ENCODE peak calls at places on chromosomes 11 and 22, in six cellular contexts. X, E, F, U, P and D are unnamed samples.

GRCh38 chr22:36327922-36328551 is 59.7 kb downstream of the MYH9 start:
- DNase-seq in X (no peak), E (peak; percentile 50), F (peak; percentile 71), U (no peak), P (no peak), D (no peak)

GRCh38 chr11:67631427-67631826 is 1.7 kb upstream of the NUDT8 start:
- DNase-seq in X (peak; percentile 10), E (no peak), F (no peak), U (no peak), P (no peak), D (no peak)

GRCh38 chr11:59668188-59668949 is 468 bp downstream of the PATL1 start:
- DNase-seq in X (peak; percentile 81), E (peak; percentile 46), F (peak; percentile 50), U (peak; percentile 22), P (no peak), D (peak; percentile 49)

GRCh38 chr11:131684111-131685060 is 314.0 kb downstream of the NTM start:
- DNase-seq in X (no peak), E (no peak), F (no peak), U (no peak), P (no peak), D (no peak)

GRCh38 chr22:50444663-50445062 is 30.2 kb downstream of the SBF1 start:
- DNase-seq in X (no peak), E (peak; percentile 74), F (peak; percentile 79), U (no peak), P (peak; percentile 44), D (peak; percentile 37)

GRCh38 chr11:97361812-97362378 is 972.1 kb downstream of the JRKL start:
- DNase-seq in X (no peak), E (no peak), F (peak; percentile 25), U (no peak), P (no peak), D (peak; percentile 74)

GRCh38 chr11:61752117-61752924 is at the start of gene MYRF:
- DNase-seq in X (peak; percentile 68), E (no peak), F (peak; percentile 42), U (no peak), P (no peak), D (no peak)

GRCh38 chr22:27875951-27876350 is 43.1 kb downstream of the PITPNB start:
- DNase-seq in X (no peak), E (no peak), F (no peak), U (no peak), P (no peak), D (no peak)

GRCh38 chr11:44002191-44003093 is 45.3 kb upstream of the ACCSL start:
- DNase-seq in X (no peak), E (no peak), F (no peak), U (no peak), P (no peak), D (no peak)

GRCh38 chr11:123166095-123166559 is 28.9 kb downstream of the CLMP start:
- DNase-seq in X (peak; percentile 80), E (peak; percentile 63), F (peak; percentile 87), U (no peak), P (no peak), D (peak; percentile 67)

GRCh38 chr11:123159146-123159857 is 35.7 kb downstream of the CLMP start:
- DNase-seq in X (no peak), E (no peak), F (peak; percentile 34), U (no peak), P (no peak), D (peak; percentile 84)

GRCh38 chr11:123164732-123165450 is 30.2 kb downstream of the CLMP start:
- DNase-seq in X (no peak), E (no peak), F (no peak), U (no peak), P (no peak), D (no peak)

GRCh38 chr11:123161386-123161785 is 33.7 kb downstream of the CLMP start:
- DNase-seq in X (no peak), E (peak; percentile 64), F (peak; percentile 51), U (no peak), P (no peak), D (peak; percentile 59)

DNA sequence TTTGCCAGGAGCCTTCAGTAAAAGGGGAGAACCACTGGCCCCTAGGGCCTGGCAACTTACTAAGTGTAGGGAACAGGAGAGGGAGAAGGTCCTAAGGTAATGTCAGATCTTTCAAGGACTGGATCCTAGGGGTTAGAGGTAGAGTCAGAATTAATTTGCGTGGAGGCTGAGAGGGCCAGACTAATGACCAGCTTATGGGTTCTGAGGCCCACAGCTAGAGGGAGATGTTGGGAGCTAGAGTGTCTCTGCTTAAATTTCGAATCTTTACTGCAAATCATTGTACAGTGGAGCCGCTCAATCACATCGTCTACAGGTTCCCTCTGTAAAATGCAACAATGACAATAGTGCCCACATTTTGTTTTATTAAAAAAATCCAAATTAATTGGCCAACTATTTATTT is 31.4 kb downstream of the CLMP start:
- DNase-seq in X (no peak), E (no peak), F (no peak), U (no peak), P (no peak), D (no peak)
- TF ChIP-seq CTCF in X (no peak), E (peak; percentile 12), F (peak; percentile 31), U (no peak), P (peak; percentile 32), D (no peak)

GRCh38 chr22:43273902-43274484 is 69.2 kb downstream of the SCUBE1 start:
- DNase-seq in X (peak; percentile 70), E (peak; percentile 58), F (peak; percentile 67), U (no peak), P (no peak), D (peak; percentile 77)
- TF ChIP-seq CTCF in X (peak; percentile 61), E (peak; percentile 85), F (peak; percentile 65), U (peak; percentile 45), P (peak; percentile 76), D (peak; percentile 82)

GRCh38 chr11:1548221-1549070 is 23.6 kb downstream of the DUSP8 start:
- DNase-seq in X (peak; percentile 73), E (peak; percentile 40), F (peak; percentile 60), U (no peak), P (no peak), D (peak; percentile 66)

GRCh38 chr11:1547467-1548098 is 24.5 kb downstream of the DUSP8 start:
- DNase-seq in X (no peak), E (no peak), F (no peak), U (no peak), P (no peak), D (no peak)

GRCh38 chr11:1546077-1546535 is 26.0 kb downstream of the DUSP8 start:
- DNase-seq in X (peak; percentile 76), E (no peak), F (no peak), U (no peak), P (no peak), D (no peak)

GRCh38 chr11:1546536-1547466 is 25.3 kb downstream of the DUSP8 start:
- DNase-seq in X (peak; percentile 73), E (no peak), F (peak; percentile 25), U (no peak), P (no peak), D (peak; percentile 42)

DNA sequence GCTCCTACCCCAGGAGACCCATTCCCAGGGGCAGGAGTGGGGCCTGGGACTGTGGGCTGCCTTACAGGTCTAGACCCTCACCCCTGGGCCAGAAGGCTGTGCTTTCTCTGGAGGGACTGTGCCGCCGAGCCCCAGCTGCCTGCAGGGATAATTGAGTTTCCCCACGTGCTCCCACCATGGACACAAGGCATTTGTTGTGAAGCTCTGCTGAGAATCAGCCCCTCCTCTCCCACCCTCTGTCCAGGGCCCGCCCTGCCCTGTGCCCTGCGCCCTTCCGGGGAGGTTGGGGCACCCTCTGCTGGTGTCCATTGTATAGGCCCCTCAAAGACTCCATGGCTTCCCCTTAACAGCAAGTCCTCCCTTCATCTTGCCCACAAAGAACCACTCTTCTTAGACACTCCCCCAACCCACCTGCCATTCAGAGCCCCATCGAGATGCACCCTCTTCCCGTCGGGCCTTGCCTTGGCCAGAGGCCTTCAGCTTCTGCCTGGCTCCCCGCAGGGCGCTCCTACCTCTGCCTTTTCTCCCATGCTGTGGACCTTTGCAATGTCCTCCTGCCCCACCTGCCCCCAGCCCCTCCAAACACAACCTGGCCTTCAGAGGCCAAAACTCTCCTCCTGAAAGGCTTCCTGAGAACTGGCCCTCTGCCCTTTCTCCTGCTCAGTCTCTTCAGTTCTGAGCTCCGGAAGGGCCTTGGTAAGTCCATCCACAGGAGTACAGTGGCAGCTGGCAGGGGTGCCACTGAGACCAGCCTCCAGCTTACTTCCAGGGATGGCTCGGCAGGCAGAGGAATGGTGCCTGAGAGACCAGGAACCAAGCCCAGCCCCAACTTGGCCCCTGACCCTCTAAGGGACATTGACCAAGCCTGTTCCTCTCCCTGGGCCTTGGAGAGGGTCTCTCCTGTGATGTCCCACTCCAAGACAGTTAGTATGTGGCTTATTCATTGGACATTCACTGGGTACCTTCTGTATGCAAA is 22.4 kb downstream of the DUSP8 start:
- DNase-seq in X (no peak), E (no peak), F (no peak), U (no peak), P (no peak), D (no peak)
- TF ChIP-seq CTCF in X (no peak), E (no peak), F (no peak), U (no peak), P (no peak), D (no peak)

DNA sequence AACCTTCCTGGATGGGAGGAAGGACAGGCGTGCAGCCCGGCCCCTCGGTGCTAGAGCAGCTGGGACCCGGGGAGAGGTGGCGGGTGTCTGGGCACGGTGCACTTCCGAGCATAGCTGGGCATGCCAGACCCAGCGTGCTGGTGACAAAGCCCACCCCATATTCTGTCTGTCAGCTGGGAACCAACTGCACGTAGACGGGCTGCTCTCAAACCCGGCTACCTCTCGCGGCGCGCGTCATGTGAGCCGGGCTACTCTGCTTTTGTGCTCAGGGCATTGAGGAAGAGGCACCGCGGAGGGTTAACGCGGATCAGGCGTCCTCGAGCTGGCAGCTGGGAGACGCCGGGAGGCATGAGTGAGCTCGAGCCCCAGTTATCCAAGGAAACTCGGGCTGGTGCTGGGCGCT is 425.8 kb downstream of the SHANK2 start:
- DNase-seq in X (peak; percentile 59), E (no peak), F (peak; percentile 17), U (no peak), P (no peak), D (no peak)
- TF ChIP-seq CTCF in X (no peak), E (no peak), F (no peak), U (no peak), P (no peak), D (no peak)

GRCh38 chr11:116733386-116733755 is 39.4 kb downstream of the BUD13 start:
- DNase-seq in X (no peak), E (no peak), F (no peak), U (no peak), P (no peak), D (no peak)

GRCh38 chr11:116731821-116732739 is 40.7 kb downstream of the BUD13 start:
- DNase-seq in X (peak; percentile 62), E (no peak), F (no peak), U (no peak), P (no peak), D (no peak)

GRCh38 chr11:116731097-116731761 is 41.6 kb downstream of the BUD13 start:
- DNase-seq in X (peak; percentile 61), E (peak; percentile 13), F (peak; percentile 28), U (no peak), P (no peak), D (no peak)

GRCh38 chr11:116733959-116734517 is 38.7 kb downstream of the BUD13 start:
- DNase-seq in X (no peak), E (no peak), F (no peak), U (no peak), P (no peak), D (no peak)

DNA sequence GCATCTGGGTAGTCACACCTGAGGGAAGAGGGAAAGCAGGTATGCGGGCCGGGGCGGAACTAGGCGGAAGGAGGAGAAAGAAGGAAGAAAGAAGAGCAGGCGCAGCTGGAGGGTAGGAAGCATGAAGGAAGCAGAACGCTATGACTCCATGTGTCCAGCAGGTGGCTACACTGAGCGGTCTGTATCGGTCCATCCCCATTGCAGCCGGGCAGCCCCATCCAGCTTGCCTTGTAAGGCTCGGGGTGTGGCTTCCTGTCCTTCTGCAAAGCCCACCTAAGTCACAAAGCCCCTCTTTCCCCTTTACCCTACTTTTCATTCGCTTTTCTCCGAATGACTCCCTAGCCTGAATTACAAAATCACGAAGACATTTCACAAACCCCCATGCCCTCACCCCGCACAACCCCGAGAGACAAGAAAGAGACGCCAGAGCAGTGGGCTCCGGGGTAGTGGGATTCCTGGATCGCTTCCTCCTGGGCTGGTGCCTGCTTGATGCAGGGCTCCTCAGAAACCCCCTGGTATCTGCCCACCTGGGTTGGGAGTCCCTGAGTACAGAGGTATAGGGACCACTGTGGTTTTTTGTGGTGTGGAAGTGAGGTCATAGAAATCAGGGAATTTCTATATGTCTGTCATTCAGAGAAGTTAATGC is 39.9 kb downstream of the BUD13 start:
- DNase-seq in X (peak; percentile 85), E (peak; percentile 62), F (peak; percentile 78), U (no peak), P (peak; percentile 52), D (peak; percentile 74)
- TF ChIP-seq CTCF in X (peak; percentile 85), E (peak; percentile 88), F (peak; percentile 95), U (peak; percentile 67), P (peak; percentile 93), D (peak; percentile 87)